ENCODE peak calls at places on chromosomes 16 and 17, in six cellular contexts. I, C, M, Q, K and Z are unnamed samples.

GRCh38 chr17:58699771-58700170 is 7.4 kb downstream of the RAD51C start:
- DNase-seq in K (no peak), M (no peak), Q (no peak), I (no peak), C (no peak), Z (no peak)

GRCh38 chr16:8572063-8572918 is 18.0 kb downstream of the TMEM114 start:
- DNase-seq in I (no peak), C (no peak), M (no peak), K (no peak), Q (no peak), Z (no peak)

GRCh38 chr16:57941016-57941656 is 29.8 kb downstream of the CNGB1 start:
- DNase-seq in Q (no peak), I (peak; percentile 75), M (peak; percentile 41), K (no peak), C (no peak), Z (peak; percentile 90)

GRCh38 chr17:32558997-32559650 is 72.3 kb downstream of the CDK5R1 start:
- DNase-seq in I (no peak), Q (no peak), C (no peak), M (no peak), K (peak; percentile 75), Z (no peak)

GRCh38 chr17:15091825-15092224 is 173.3 kb downstream of the PMP22 start:
- DNase-seq in C (no peak), K (no peak), Q (no peak), M (no peak), I (no peak), Z (no peak)

GRCh38 chr16:969508-970378 is 1.0 kb downstream of the LMF1 start:
- DNase-seq in C (no peak), K (no peak), Q (no peak), M (peak; percentile 32), I (peak; percentile 44), Z (peak; percentile 70)

GRCh38 chr16:4767872-4768548 is 1.0 kb upstream of the ZNF500 start:
- DNase-seq in Q (no peak), K (peak; percentile 16), M (peak; percentile 40), I (no peak), C (peak; percentile 30), Z (no peak)

GRCh38 chr17:9218911-9219310 is 197.6 kb downstream of the NTN1 start:
- DNase-seq in C (no peak), M (no peak), Q (no peak), I (no peak), K (no peak), Z (no peak)

GRCh38 chr17:1634841-1635650 is 6.4 kb upstream of the SLC43A2 start:
- DNase-seq in Q (no peak), C (no peak), K (no peak), I (no peak), M (no peak), Z (no peak)

DNA sequence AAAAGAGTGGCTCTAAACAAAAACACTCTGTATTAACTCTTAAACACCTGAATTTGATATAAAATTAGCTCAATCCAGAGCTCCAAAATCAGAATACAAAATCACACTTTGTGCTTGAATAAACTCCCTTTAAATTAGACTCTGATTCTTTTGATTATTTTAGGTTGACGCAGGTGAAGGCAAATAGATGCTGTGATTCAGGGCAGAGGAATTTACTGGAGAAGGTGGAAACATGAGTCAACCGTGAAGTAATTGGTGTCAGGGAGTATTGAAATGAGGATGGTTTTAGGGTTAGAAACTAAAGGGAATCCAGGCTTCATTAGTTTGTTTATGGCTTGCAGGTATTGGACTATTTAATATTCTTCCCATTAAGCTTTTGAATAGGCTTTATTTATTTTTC is 37.0 kb upstream of the TEKT1 start:
- DNase-seq in K (no peak), C (no peak), M (no peak), Q (no peak), I (no peak), Z (no peak)
- H3K27ac ChIP-seq in K (no peak overlapping the region), C (no peak overlapping the region), M (no peak overlapping the region), Q (no peak overlapping the region), I (no peak overlapping the region), Z (no peak overlapping the region)

DNA sequence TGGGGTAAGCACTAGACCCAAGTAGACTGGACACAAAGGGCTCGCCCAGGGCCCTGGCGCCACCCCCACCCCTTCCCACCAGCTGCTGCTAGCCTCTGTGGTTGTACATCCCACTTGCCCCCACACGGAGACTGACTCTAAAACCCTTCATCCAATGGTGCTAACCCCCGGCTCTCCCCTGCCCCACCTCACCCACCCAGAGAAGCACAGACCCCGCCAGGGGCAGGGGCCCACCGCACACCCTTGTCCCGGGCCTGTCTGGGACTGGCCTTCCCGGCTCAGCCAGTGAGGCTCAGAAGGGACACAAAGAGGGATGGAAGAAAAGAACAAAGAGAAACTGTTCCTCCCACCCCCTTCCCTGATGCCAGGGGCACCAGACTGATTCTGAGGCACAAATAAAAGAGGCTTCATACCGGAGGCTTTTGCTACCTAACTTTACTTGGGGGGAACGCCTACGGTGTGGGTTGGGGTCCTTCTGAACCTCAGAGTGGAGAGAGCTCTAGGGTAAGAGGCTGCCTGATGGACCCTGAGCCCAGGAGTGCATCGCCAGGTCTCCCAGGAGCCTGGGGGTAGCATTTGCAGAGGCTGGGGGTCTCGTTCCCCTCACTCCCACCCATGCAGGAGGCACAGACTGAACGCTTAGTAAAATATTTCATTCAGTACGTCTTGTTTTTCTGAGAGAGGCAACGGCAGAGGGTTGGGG is 8.2 kb downstream of the CORO6 start:
- DNase-seq in C (no peak), K (no peak), Q (no peak), M (no peak), I (no peak), Z (no peak)
- H3K4me1 ChIP-seq in C (peaks cover 68% of the 10 kb centered on the region), K (peaks cover 40% of the 10 kb centered on the region), Q (peaks cover 52% of the 10 kb centered on the region), M (peaks cover 41% of the 10 kb centered on the region), I (peaks cover 68% of the 10 kb centered on the region), Z (peaks cover 47% of the 10 kb centered on the region)

GRCh38 chr16:26765087-26765486 is 301.6 kb upstream of the C16orf82 start:
- DNase-seq in M (no peak), Q (no peak), I (no peak), K (no peak), C (no peak), Z (no peak)
- TF ChIP-seq CTCF in M (peak; percentile 33), Q (peak; percentile 39), I (peak; percentile 61), K (peak; percentile 23), C (peak; percentile 10), Z (peak; percentile 33)

GRCh38 chr16:72948238-72948559 is 99.7 kb downstream of the ZFHX3 start:
- DNase-seq in I (no peak), K (no peak), C (no peak), M (no peak), Q (no peak), Z (no peak)
- H3K27ac ChIP-seq in I (peak overlapping the region; percentile 44), K (no peak overlapping the region), C (peak overlapping the region; percentile 87), M (no peak overlapping the region), Q (no peak overlapping the region), Z (peak overlapping the region; percentile 17)